ENCODE peak calls at places on chromosomes 1 and 21, in six cellular contexts. Y, W, P, H, D and X are unnamed samples.

GRCh38 chr1:38009088-38009840 is 3.3 kb upstream of the UTP11 start:
- DNase-seq in Y (peak), W (no peak), P (peak), H (no peak), D (no peak), X (no peak)

GRCh38 chr1:218886472-218886871 is 287.2 kb upstream of the LYPLAL1 start:
- DNase-seq in Y (peak), W (no peak), P (no peak), H (no peak), D (no peak), X (no peak)

GRCh38 chr21:27101533-27101932 is 134.6 kb upstream of the ADAMTS5 start:
- DNase-seq in Y (no peak), W (peak), P (no peak), H (no peak), D (no peak), X (no peak)

GRCh38 chr1:212722270-212722945 is 22.8 kb upstream of the BATF3 start:
- DNase-seq in Y (no peak), W (no peak), P (no peak), H (no peak), D (no peak), X (no peak)

GRCh38 chr1:27598902-27599528 is 4.9 kb downstream of the AHDC1 start:
- DNase-seq in Y (peak), W (no peak), P (peak), H (no peak), D (no peak), X (no peak)

GRCh38 chr21:31559368-31560119 is 99.9 kb upstream of the SOD1 start:
- DNase-seq in Y (peak), W (peak), P (peak), H (peak), D (peak), X (peak)

GRCh38 chr1:238589843-238590435 is 699.2 kb upstream of the ZP4 start:
- DNase-seq in Y (peak), W (peak), P (no peak), H (no peak), D (no peak), X (no peak)

GRCh38 chr1:148264374-148265276 is 112.5 kb upstream of the NBPF11 start:
- DNase-seq in Y (peak), W (peak), P (peak), H (peak), D (peak), X (peak)

GRCh38 chr1:197733324-197733723 is 42.0 kb downstream of the DENND1B start:
- DNase-seq in Y (no peak), W (no peak), P (no peak), H (no peak), D (no peak), X (peak)

GRCh38 chr1:38044224-38045215 is 2.1 kb downstream of the POU3F1 start:
- DNase-seq in Y (no peak), W (no peak), P (no peak), H (no peak), D (no peak), X (no peak)

GRCh38 chr1:229058111-229058551 is 212.8 kb upstream of the RAB4A start:
- DNase-seq in Y (no peak), W (no peak), P (no peak), H (no peak), D (no peak), X (no peak)

GRCh38 chr1:201348211-201348566 is 29.3 kb downstream of the TNNT2 start:
- DNase-seq in Y (peak), W (peak), P (peak), H (peak), D (peak), X (peak)

GRCh38 chr1:213277036-213277435 is 226.0 kb downstream of the RPS6KC1 start:
- DNase-seq in Y (no peak), W (no peak), P (peak), H (no peak), D (no peak), X (no peak)

GRCh38 chr21:32371913-32372314 is 20.9 kb downstream of the URB1 start:
- DNase-seq in Y (peak), W (peak), P (peak), H (no peak), D (no peak), X (no peak)

GRCh38 chr21:42190492-42190875 is 28.5 kb upstream of the ABCG1 start:
- DNase-seq in Y (no peak), W (no peak), P (no peak), H (no peak), D (no peak), X (no peak)

GRCh38 chr21:37075214-37075770 is 2.2 kb downstream of the TTC3 start:
- DNase-seq in Y (no peak), W (no peak), P (no peak), H (no peak), D (no peak), X (no peak)

GRCh38 chr1:221045842-221046831 is 166.9 kb downstream of the HLX start:
- DNase-seq in Y (peak), W (peak), P (peak), H (no peak), D (no peak), X (no peak)

DNA sequence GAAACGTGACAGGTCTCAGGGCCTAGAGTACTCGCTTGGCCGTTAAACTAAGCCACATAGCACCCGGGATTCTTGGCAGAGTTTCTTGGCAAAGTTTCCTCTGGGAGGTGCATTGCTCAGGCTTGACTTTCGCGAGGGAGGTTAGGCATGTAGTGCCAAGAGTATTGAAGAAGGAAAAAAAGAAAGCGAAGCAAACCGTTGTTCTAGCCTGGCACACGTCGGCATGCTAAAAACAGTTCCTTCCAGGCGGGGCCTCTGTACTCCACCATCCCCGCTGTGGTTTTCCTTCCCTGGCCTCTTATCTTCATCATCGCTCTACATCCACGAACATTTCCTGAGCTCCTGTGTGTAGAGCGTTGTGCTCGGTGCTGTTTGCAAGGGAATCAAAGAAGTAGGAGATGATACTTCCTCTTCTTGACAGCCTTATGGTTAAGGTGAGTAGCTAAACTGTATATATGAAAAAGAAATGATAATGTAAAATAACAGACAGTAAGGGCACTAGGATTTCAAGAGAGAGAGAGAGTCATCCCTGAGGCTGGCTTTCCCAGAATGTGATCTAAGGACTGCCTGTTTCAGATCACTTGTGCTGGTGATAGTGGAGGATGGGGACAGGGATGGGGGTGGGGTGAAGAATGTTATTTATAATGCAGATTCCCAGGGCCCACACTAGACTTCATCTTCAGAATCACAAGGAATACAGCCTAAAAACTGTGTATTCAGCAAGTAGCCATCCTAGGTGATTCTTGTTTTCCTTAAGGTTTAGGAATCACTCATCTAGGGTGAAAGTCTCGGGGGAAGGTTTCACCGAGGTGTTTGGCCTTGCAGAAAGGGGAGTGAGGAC is 18.9 kb downstream of the RNF220 start:
- DNase-seq in Y (peak), W (no peak), P (no peak), H (no peak), D (no peak), X (no peak)
- H3K14ac ChIP-seq in Y (no peak), W (no peak), P (no peak), H (peak), D (no peak), X (no peak)

GRCh38 chr1:154186852-154187501 is 4.9 kb downstream of the TPM3 start:
- DNase-seq in Y (no peak), W (no peak), P (no peak), H (no peak), D (no peak), X (no peak)
- H3K14ac ChIP-seq in Y (no peak), W (no peak), P (no peak), H (no peak), D (no peak), X (no peak)

DNA sequence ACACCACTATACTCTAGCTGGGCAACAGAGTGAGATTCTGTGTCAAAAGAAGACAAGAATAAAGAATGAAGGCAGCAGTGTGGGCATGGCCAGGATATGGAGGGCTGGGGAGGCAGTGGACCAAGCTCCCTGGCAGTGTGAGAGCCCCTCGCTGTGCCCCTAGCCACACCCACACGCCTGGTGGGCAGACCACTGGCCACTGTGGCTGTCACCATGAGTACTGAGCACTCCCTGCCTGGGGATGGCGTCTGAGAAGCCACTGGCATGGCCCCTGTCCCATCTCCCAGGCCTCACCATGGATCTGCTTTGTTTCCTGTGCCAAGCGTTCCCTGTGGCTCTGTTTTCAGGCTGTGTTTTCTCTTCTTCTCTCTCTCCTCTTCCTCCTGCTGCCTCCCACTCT is 51.7 kb downstream of the STUM start:
- DNase-seq in Y (no peak), W (no peak), P (no peak), H (no peak), D (no peak), X (no peak)
- H3K14ac ChIP-seq in Y (no peak), W (no peak), P (no peak), H (no peak), D (no peak), X (no peak)

GRCh38 chr1:215397106-215397505 is 170.0 kb upstream of the KCTD3 start:
- DNase-seq in Y (no peak), W (no peak), P (no peak), H (no peak), D (no peak), X (no peak)
- H3K14ac ChIP-seq in Y (no peak), W (no peak), P (no peak), H (no peak), D (no peak), X (no peak)

GRCh38 chr1:155507960-155508359 is 54.6 kb downstream of the ASH1L start:
- DNase-seq in Y (no peak), W (no peak), P (no peak), H (no peak), D (no peak), X (no peak)
- H3K14ac ChIP-seq in Y (no peak), W (no peak), P (no peak), H (no peak), D (no peak), X (no peak)

GRCh38 chr1:225937048-225937968 is 3.7 kb downstream of the LEFTY2 start:
- DNase-seq in Y (no peak), W (peak), P (no peak), H (no peak), D (no peak), X (no peak)
- H3K14ac ChIP-seq in Y (no peak), W (no peak), P (no peak), H (no peak), D (no peak), X (no peak)

GRCh38 chr1:184298321-184299052 is 88.3 kb upstream of the C1orf21 start:
- DNase-seq in Y (no peak), W (no peak), P (peak), H (no peak), D (no peak), X (peak)

GRCh38 chr1:184299076-184299790 is 87.6 kb upstream of the C1orf21 start:
- DNase-seq in Y (peak), W (peak), P (peak), H (no peak), D (no peak), X (no peak)

GRCh38 chr1:184300446-184300845 is 86.4 kb upstream of the C1orf21 start:
- DNase-seq in Y (peak), W (no peak), P (peak), H (no peak), D (no peak), X (no peak)

GRCh38 chr1:184301228-184301627 is 85.6 kb upstream of the C1orf21 start:
- DNase-seq in Y (no peak), W (no peak), P (no peak), H (no peak), D (no peak), X (no peak)

GRCh38 chr1:184299796-184300195 is 87.0 kb upstream of the C1orf21 start:
- DNase-seq in Y (no peak), W (no peak), P (no peak), H (no peak), D (no peak), X (no peak)
- H3K14ac ChIP-seq in Y (peak), W (no peak), P (no peak), H (no peak), D (no peak), X (no peak)

GRCh38 chr1:26574690-26575349 is 45.3 kb downstream of the RPS6KA1 start:
- DNase-seq in Y (peak), W (no peak), P (no peak), H (no peak), D (no peak), X (no peak)
- H3K14ac ChIP-seq in Y (no peak), W (no peak), P (no peak), H (no peak), D (no peak), X (no peak)